ENCODE peak calls at places on chromosomes 6 and 20, in four cellular contexts. M is fibroblast of the conjunctiva, X is GM23248, B is Calu3. T is an unnamed sample.

GRCh38 chr6:153673214-153673613 is 365.8 kb upstream of the OPRM1 start:
- DNase-seq in M (no peak), X (no peak), B (no peak), T (no peak)

GRCh38 chr6:35173068-35174042 is 32.2 kb upstream of the TCP11 start:
- DNase-seq in M (no peak), X (peak), B (no peak), T (no peak)

GRCh38 chr20:32453467-32454163 is 95.5 kb downstream of the ASXL1 start:
- DNase-seq in M (no peak), X (no peak), B (no peak), T (no peak)

GRCh38 chr6:4055420-4056041 is 23.4 kb downstream of the FAM217A start:
- DNase-seq in M (peak), X (peak), B (peak), T (no peak)

GRCh38 chr6:32140420-32141046 is 10.4 kb upstream of the FKBPL start:
- DNase-seq in M (no peak), X (no peak), B (no peak), T (no peak)

GRCh38 chr20:61575151-61575937 is 323.3 kb downstream of the CDH4 start:
- DNase-seq in M (no peak), X (no peak), B (no peak), T (peak)

GRCh38 chr20:24100370-24101011 is 111.9 kb upstream of the GGTLC1 start:
- DNase-seq in M (peak), X (peak), B (peak), T (peak)

GRCh38 chr6:126812651-126813050 is 305.8 kb upstream of the RSPO3 start:
- DNase-seq in M (peak), X (peak), B (no peak), T (no peak)

GRCh38 chr6:117346142-117346930 is 79.4 kb downstream of the ROS1 start:
- DNase-seq in M (no peak), X (peak), B (no peak), T (peak)

GRCh38 chr6:101597711-101598110 is 204.2 kb downstream of the GRIK2 start:
- DNase-seq in M (no peak), X (peak), B (no peak), T (no peak)

GRCh38 chr6:13485923-13486557 is 1.4 kb downstream of the GFOD1 start:
- DNase-seq in M (no peak), X (peak), B (peak), T (peak)

GRCh38 chr6:1952726-1953360 is 292.6 kb downstream of the GMDS start:
- DNase-seq in M (peak), X (peak), B (peak), T (peak)

GRCh38 chr6:45464685-45465084 is 87.0 kb upstream of the SUPT3H start:
- DNase-seq in M (no peak), X (no peak), B (no peak), T (no peak)

GRCh38 chr6:21163110-21163837 is 430.3 kb upstream of the SOX4 start:
- DNase-seq in M (no peak), X (peak), B (no peak), T (peak)

GRCh38 chr6:16514249-16514648 is 247.0 kb downstream of the ATXN1 start:
- DNase-seq in M (peak), X (peak), B (peak), T (no peak)

GRCh38 chr6:135920689-135921088 is 69.2 kb downstream of the PDE7B start:
- DNase-seq in M (no peak), X (no peak), B (no peak), T (no peak)

GRCh38 chr6:7974553-7974931 is 64.0 kb upstream of the TXNDC5 start:
- DNase-seq in M (no peak), X (no peak), B (no peak), T (no peak)

GRCh38 chr6:110781522-110782200 is 33.6 kb downstream of the CDK19 start:
- DNase-seq in M (no peak), X (no peak), B (no peak), T (no peak)

GRCh38 chr6:16805190-16805860 is 44.1 kb upstream of the ATXN1 start:
- DNase-seq in M (no peak), X (peak), B (peak), T (no peak)

GRCh38 chr6:14002176-14002947 is 77.6 kb downstream of the RNF182 start:
- DNase-seq in M (no peak), X (no peak), B (no peak), T (no peak)

GRCh38 chr6:16236648-16237199 is 1.7 kb upstream of the GMPR start:
- DNase-seq in M (peak), X (peak), B (no peak), T (peak)

GRCh38 chr6:34671801-34672656 is 24.5 kb downstream of the ILRUN start:
- DNase-seq in M (peak), X (peak), B (peak), T (peak)

GRCh38 chr6:85772641-85773040 is 130.0 kb upstream of the SYNCRIP start:
- DNase-seq in M (no peak), X (no peak), B (no peak), T (no peak)

GRCh38 chr6:121809211-121809610 is 373.8 kb downstream of the GJA1 start:
- DNase-seq in M (no peak), X (peak), B (no peak), T (no peak)

GRCh38 chr6:7899046-7899888 is 11.3 kb downstream of the TXNDC5 start:
- DNase-seq in M (no peak), X (no peak), B (peak), T (no peak)

GRCh38 chr6:21085643-21086042 is 507.9 kb upstream of the SOX4 start:
- DNase-seq in M (no peak), X (no peak), B (no peak), T (no peak)

GRCh38 chr6:139967497-139967896 is 593.0 kb upstream of the CITED2 start:
- DNase-seq in M (no peak), X (peak), B (no peak), T (no peak)

GRCh38 chr20:1185781-1186334 is 1.1 kb upstream of the TMEM74B start:
- DNase-seq in M (peak), X (peak), B (peak), T (peak)

GRCh38 chr6:155417454-155417853 is 38.2 kb downstream of the NOX3 start:
- DNase-seq in M (no peak), X (peak), B (no peak), T (no peak)

GRCh38 chr6:158115102-158115501 is 53.0 kb downstream of the SERAC1 start:
- DNase-seq in M (no peak), X (no peak), B (no peak), T (no peak)

GRCh38 chr20:52448513-52448912 is 256.9 kb upstream of the ZFP64 start:
- DNase-seq in M (no peak), X (no peak), B (no peak), T (no peak)